ENCODE peak calls at places on chromosomes 3 and 15, in ten cellular contexts. X is GM12891, C is breast epithelium, B is right lobe of liver, Q is lower leg skin, F is NB4, I is A549, D is endothelial cell of umbilical vein, K is ovary, S is H54. T is an unnamed sample.

GRCh38 chr3:64620020-64620419 is 67.8 kb downstream of the ADAMTS9 start:
- DNase-seq in S (no peak), F (no peak), C (no peak), X (no peak), I (no peak), K (no peak), D (no peak), Q (no peak), B (no peak), T (no peak)

GRCh38 chr3:160562952-160563351 is 2.4 kb downstream of the KPNA4 start:
- DNase-seq in K (no peak), D (no peak), B (no peak), C (no peak), F (no peak), Q (no peak), S (no peak), I (no peak), X (no peak), T (no peak)

GRCh38 chr3:170226426-170226960 is 4.3 kb downstream of the PRKCI start:
- DNase-seq in D (no peak), Q (no peak), S (no peak), K (no peak), F (no peak), I (no peak), X (no peak), C (no peak), B (no peak), T (no peak)

GRCh38 chr3:96970211-96970610 is 155.8 kb downstream of the EPHA6 start:
- DNase-seq in I (no peak), F (no peak), C (no peak), S (no peak), K (no peak), X (no peak), Q (no peak), B (no peak), D (no peak), T (no peak)

GRCh38 chr15:67924359-67924974 is 84.6 kb upstream of the RNU6-1 start:
- DNase-seq in I (no peak), C (no peak), F (no peak), Q (no peak), X (no peak), S (no peak), B (no peak), D (no peak), K (no peak), T (no peak)

GRCh38 chr3:40994611-40995010 is 204.7 kb upstream of the CTNNB1 start:
- DNase-seq in B (no peak), X (no peak), Q (no peak), I (no peak), D (no peak), F (no peak), K (no peak), C (no peak), S (no peak), T (no peak)

GRCh38 chr3:184345678-184346144 is 8.3 kb downstream of the FAM131A start:
- DNase-seq in S (peak; percentile 87), B (peak; percentile 80), C (peak; percentile 68), F (peak; percentile 60), K (no peak), I (peak; percentile 72), X (peak; percentile 65), D (peak; percentile 44), Q (peak; percentile 93), T (peak; percentile 66)

GRCh38 chr3:126570103-126570541 is 11.4 kb upstream of the C3orf22 start:
- DNase-seq in I (no peak), S (no peak), B (peak; percentile 39), D (no peak), F (no peak), K (no peak), Q (no peak), C (no peak), X (no peak), T (no peak)

GRCh38 chr3:10738688-10739372 is 77.2 kb upstream of the SLC6A11 start:
- DNase-seq in S (peak; percentile 40), C (peak; percentile 82), X (peak; percentile 44), F (peak; percentile 69), D (peak; percentile 70), K (peak; percentile 63), I (peak; percentile 61), Q (peak; percentile 94), B (peak; percentile 70), T (peak; percentile 71)

GRCh38 chr3:132317229-132317948 is at the start of gene ACP3:
- DNase-seq in Q (no peak), I (no peak), S (no peak), K (peak; percentile 71), F (peak; percentile 92), C (no peak), X (no peak), D (peak; percentile 10), B (no peak), T (peak; percentile 62)

GRCh38 chr15:31402003-31402402 is 75.4 kb downstream of the KLF13 start:
- DNase-seq in X (no peak), Q (peak; percentile 84), I (no peak), F (no peak), K (no peak), D (no peak), B (no peak), C (no peak), S (no peak), T (no peak)

GRCh38 chr3:27556854-27557253 is 72.7 kb upstream of the SLC4A7 start:
- DNase-seq in B (no peak), F (no peak), K (no peak), S (no peak), Q (no peak), D (peak; percentile 64), C (no peak), X (no peak), I (no peak), T (no peak)

GRCh38 chr3:107660316-107660976 is 137.7 kb downstream of the BBX start:
- DNase-seq in Q (no peak), C (no peak), B (no peak), X (no peak), D (peak; percentile 56), F (peak; percentile 42), I (no peak), K (no peak), S (no peak), T (no peak)

GRCh38 chr3:177652556-177653290 is 455.4 kb upstream of the TBL1XR1 start:
- DNase-seq in X (no peak), K (no peak), I (no peak), F (no peak), S (no peak), D (no peak), C (no peak), Q (no peak), B (no peak), T (no peak)

DNA sequence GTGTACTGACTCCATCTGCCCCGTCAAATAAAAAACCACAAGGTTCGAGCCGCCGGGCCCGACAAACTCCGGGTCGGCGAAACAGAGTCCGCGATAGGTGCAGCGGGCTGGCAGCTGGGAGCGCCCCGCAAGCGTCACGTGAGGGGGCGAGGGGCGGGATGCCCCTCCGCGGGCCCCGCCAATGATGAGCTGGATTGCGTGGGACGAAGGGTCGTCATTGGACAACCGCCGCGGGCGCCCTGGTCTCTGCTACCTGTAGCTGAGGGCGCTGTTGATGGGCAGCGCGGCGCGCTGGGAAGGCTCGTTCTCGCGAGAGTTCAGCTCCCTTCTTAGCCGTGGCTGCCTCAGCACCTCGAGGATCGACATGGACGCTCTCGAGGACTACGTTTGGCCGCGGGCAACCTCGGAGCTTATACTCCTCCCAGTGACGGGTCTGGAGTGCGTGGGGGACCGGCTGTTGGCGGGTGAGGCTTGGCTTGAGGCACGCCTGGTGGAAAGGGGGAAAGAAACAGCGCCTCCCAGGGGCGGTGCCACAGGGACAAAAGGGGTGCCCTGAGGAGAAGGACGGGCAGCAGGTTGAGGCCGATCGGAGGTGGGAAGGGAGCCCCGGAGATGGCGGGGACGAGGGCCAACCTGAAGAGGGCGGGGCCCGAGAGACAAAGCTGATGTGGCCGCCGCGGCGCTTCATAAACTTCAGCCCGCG is at the start of gene WDR6:
- DNase-seq in Q (peak; percentile 99), I (peak; percentile 91), F (peak; percentile 98), D (peak; percentile 98), B (peak; percentile 98), S (peak; percentile 95), C (peak; percentile 98), K (peak; percentile 98), X (peak; percentile 99), T (peak; percentile 99)
- TF ChIP-seq POLR2A in Q (no peak), I (peak; percentile 64), F (peak; percentile 89), D (peak; percentile 89), B (peak; percentile 52), S (peak; percentile 72), C (peak; percentile 40), K (peak; percentile 62), X (peak; percentile 97), T (no peak)

GRCh38 chr3:61645148-61645547 is 83.8 kb downstream of the PTPRG start:
- DNase-seq in D (no peak), F (no peak), C (no peak), X (no peak), K (no peak), Q (no peak), B (no peak), S (no peak), I (peak; percentile 9), T (no peak)
- TF ChIP-seq POLR2A in D (no peak), F (no peak), C (no peak), X (no peak), K (no peak), Q (no peak), B (no peak), S (no peak), I (no peak), T (no peak)

GRCh38 chr3:4985330-4986174 is 6.3 kb downstream of the BHLHE40 start:
- DNase-seq in S (no peak), C (peak; percentile 80), X (no peak), Q (no peak), B (no peak), I (peak; percentile 60), K (peak; percentile 56), F (peak; percentile 38), D (peak; percentile 90), T (no peak)
- TF ChIP-seq POLR2A in S (peak; percentile 27), C (no peak), X (peak; percentile 77), Q (no peak), B (peak; percentile 39), I (peak; percentile 22), K (no peak), F (no peak), D (no peak), T (no peak)

GRCh38 chr3:101533603-101533968 is 20.6 kb upstream of the SENP7 start:
- DNase-seq in K (no peak), I (no peak), Q (no peak), F (no peak), X (no peak), D (no peak), C (no peak), S (no peak), B (no peak), T (no peak)

GRCh38 chr3:101531473-101532086 is 18.6 kb upstream of the SENP7 start:
- DNase-seq in S (no peak), X (no peak), Q (no peak), D (peak; percentile 56), K (no peak), F (no peak), I (no peak), C (no peak), B (no peak), T (no peak)

GRCh38 chr3:101532783-101533602 is 20.0 kb upstream of the SENP7 start:
- DNase-seq in Q (no peak), X (no peak), C (no peak), D (peak; percentile 39), F (no peak), B (no peak), S (no peak), K (no peak), I (no peak), T (no peak)

GRCh38 chr3:101535221-101535620 is 22.2 kb upstream of the SENP7 start:
- DNase-seq in K (no peak), B (no peak), Q (no peak), D (no peak), C (no peak), S (no peak), F (no peak), I (no peak), X (no peak), T (no peak)

GRCh38 chr3:101530213-101531047 is 17.4 kb upstream of the SENP7 start:
- DNase-seq in X (no peak), F (no peak), B (no peak), Q (no peak), K (no peak), I (no peak), D (no peak), S (no peak), C (no peak), T (no peak)
- TF ChIP-seq POLR2A in X (no peak), F (no peak), B (no peak), Q (no peak), K (no peak), I (no peak), D (no peak), S (no peak), C (no peak), T (no peak)

T was measured in stomach.